ENCODE peak calls at places on chromosomes 5 and 9, in five cellular contexts. One of them, this sample, is unnamed.

GRCh38 chr9:4435197-4435596 is 55.1 kb upstream of the SLC1A1 start:
- DNase-seq in SK-N-SH: no peak
- DNase-seq in HCT116: no peak
- DNase-seq in H1: no peak
- DNase-seq in K562: no peak
- DNase-seq in this sample: no peak

GRCh38 chr9:130664191-130665028 is at the start of gene PRDM12:
- DNase-seq in HCT116: no peak
- DNase-seq in SK-N-SH: peak; percentile 58
- DNase-seq in H1: peak; percentile 77
- DNase-seq in K562: no peak
- DNase-seq in this sample: no peak

GRCh38 chr5:15285901-15286583 is 213.9 kb upstream of the FBXL7 start:
- DNase-seq in HCT116: no peak
- DNase-seq in H1: no peak
- DNase-seq in SK-N-SH: no peak
- DNase-seq in K562: no peak
- DNase-seq in this sample: no peak

GRCh38 chr5:143213231-143213850 is 190.1 kb downstream of the NR3C1 start:
- DNase-seq in SK-N-SH: no peak
- DNase-seq in H1: no peak
- DNase-seq in HCT116: no peak
- DNase-seq in K562: no peak
- DNase-seq in this sample: peak; percentile 25

GRCh38 chr5:173594061-173594460 is 22.4 kb downstream of the BOD1 start:
- DNase-seq in SK-N-SH: no peak
- DNase-seq in HCT116: no peak
- DNase-seq in H1: no peak
- DNase-seq in K562: no peak
- DNase-seq in this sample: no peak

GRCh38 chr9:14482856-14483255 is 168.9 kb upstream of the NFIB start:
- DNase-seq in H1: no peak
- DNase-seq in HCT116: no peak
- DNase-seq in K562: no peak
- DNase-seq in SK-N-SH: no peak
- DNase-seq in this sample: no peak

GRCh38 chr9:573551-574410 is 267.7 kb upstream of the DMRT1 start:
- DNase-seq in HCT116: no peak
- DNase-seq in K562: no peak
- DNase-seq in H1: no peak
- DNase-seq in SK-N-SH: no peak
- DNase-seq in this sample: no peak

GRCh38 chr5:172002310-172002709 is 4.1 kb downstream of the FBXW11 start:
- DNase-seq in HCT116: peak; percentile 28
- DNase-seq in SK-N-SH: peak; percentile 50
- DNase-seq in K562: peak; percentile 50
- DNase-seq in H1: no peak
- DNase-seq in this sample: no peak

GRCh38 chr9:130128251-130128650 is 44.0 kb upstream of the NCS1 start:
- DNase-seq in HCT116: no peak
- DNase-seq in H1: no peak
- DNase-seq in K562: no peak
- DNase-seq in SK-N-SH: no peak
- DNase-seq in this sample: no peak

GRCh38 chr5:16936150-16937022 is at the start of gene MYO10:
- DNase-seq in HCT116: no peak
- DNase-seq in SK-N-SH: peak; percentile 95
- DNase-seq in H1: peak; percentile 94
- DNase-seq in K562: peak; percentile 35
- DNase-seq in this sample: peak; percentile 88

GRCh38 chr9:5976668-5977397 is 38.6 kb downstream of the RANBP6 start:
- DNase-seq in HCT116: no peak
- DNase-seq in H1: no peak
- DNase-seq in SK-N-SH: no peak
- DNase-seq in K562: no peak
- DNase-seq in this sample: no peak

GRCh38 chr9:99606955-99607354 is 214.7 kb upstream of the NR4A3 start:
- DNase-seq in HCT116: no peak
- DNase-seq in K562: no peak
- DNase-seq in H1: no peak
- DNase-seq in SK-N-SH: peak; percentile 20
- DNase-seq in this sample: no peak

GRCh38 chr5:170333161-170333909 is 35.8 kb upstream of the LCP2 start:
- DNase-seq in H1: peak; percentile 67
- DNase-seq in K562: peak; percentile 47
- DNase-seq in SK-N-SH: no peak
- DNase-seq in HCT116: no peak
- DNase-seq in this sample: no peak

GRCh38 chr5:9440517-9440916 is 105.4 kb downstream of the SEMA5A start:
- DNase-seq in K562: no peak
- DNase-seq in HCT116: no peak
- DNase-seq in SK-N-SH: no peak
- DNase-seq in H1: no peak
- DNase-seq in this sample: no peak

GRCh38 chr5:6573651-6574101 is 59.2 kb downstream of the NSUN2 start:
- DNase-seq in SK-N-SH: peak; percentile 54
- DNase-seq in H1: no peak
- DNase-seq in K562: no peak
- DNase-seq in HCT116: no peak
- DNase-seq in this sample: no peak

GRCh38 chr5:146007270-146007669 is 70.9 kb downstream of the SH3RF2 start:
- DNase-seq in SK-N-SH: no peak
- DNase-seq in HCT116: peak; percentile 27
- DNase-seq in K562: peak; percentile 38
- DNase-seq in H1: no peak
- DNase-seq in this sample: peak; percentile 54

GRCh38 chr9:613771-614347 is 227.6 kb upstream of the DMRT1 start:
- DNase-seq in SK-N-SH: peak; percentile 15
- DNase-seq in K562: peak; percentile 38
- DNase-seq in H1: peak; percentile 64
- DNase-seq in HCT116: peak; percentile 13
- DNase-seq in this sample: peak; percentile 42

GRCh38 chr5:160959804-160960203 is 107.8 kb upstream of the ATP10B start:
- DNase-seq in K562: no peak
- DNase-seq in SK-N-SH: no peak
- DNase-seq in H1: no peak
- DNase-seq in HCT116: no peak
- DNase-seq in this sample: no peak

GRCh38 chr5:174755103-174755502 is 30.7 kb downstream of the MSX2 start:
- DNase-seq in SK-N-SH: no peak
- DNase-seq in H1: no peak
- DNase-seq in K562: no peak
- DNase-seq in HCT116: no peak
- DNase-seq in this sample: no peak

GRCh38 chr9:127754099-127754760 is 19.1 kb upstream of the TOR2A start:
- DNase-seq in SK-N-SH: peak; percentile 95
- DNase-seq in HCT116: no peak
- DNase-seq in H1: peak; percentile 90
- DNase-seq in K562: peak; percentile 53
- DNase-seq in this sample: no peak

GRCh38 chr5:91848453-91848852 is 465.3 kb upstream of the ARRDC3 start:
- DNase-seq in H1: no peak
- DNase-seq in SK-N-SH: no peak
- DNase-seq in K562: no peak
- DNase-seq in HCT116: peak; percentile 81
- DNase-seq in this sample: no peak

DNA sequence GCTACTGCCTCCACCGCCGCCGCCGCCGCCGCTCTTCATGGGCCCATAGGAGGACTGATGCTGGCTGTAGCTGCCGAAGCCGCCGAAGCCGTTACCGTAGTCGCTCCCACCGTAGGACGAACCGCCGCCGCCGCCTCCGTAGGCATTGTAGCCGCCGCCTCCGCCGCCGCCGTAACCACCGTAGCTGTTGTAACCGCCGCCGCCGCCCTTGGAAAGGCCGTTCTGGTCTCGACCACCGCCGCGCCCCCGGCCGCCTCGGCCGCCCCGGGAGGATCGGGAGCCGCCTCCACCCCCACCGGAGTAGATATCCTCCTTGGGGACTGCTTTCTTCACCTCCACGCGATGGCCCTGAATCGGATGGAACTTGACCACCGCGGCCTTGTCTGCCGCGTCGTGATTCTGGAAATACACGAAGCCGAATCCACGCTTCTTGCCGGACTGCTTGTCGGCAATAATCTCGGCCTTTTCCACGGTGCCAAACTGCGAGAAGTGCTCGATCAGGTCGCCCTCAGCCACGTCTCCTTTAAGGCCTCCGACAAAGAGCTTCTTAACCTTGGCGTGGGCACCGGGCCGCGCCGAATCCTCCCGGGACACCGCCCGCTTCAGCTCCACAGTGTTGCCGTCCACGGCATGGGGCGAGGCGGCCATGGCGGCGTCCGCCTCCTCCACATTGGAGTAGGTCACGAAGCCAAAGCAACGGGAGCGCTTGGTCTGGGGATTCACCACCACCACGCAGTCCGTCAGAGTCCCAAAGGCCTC is 757 bp downstream of the HNRNPA0 start:
- DNase-seq in HCT116: no peak
- DNase-seq in H1: no peak
- DNase-seq in SK-N-SH: peak; percentile 48
- DNase-seq in K562: no peak
- DNase-seq in this sample: no peak
- TF ChIP-seq JUND in HCT116: no peak
- TF ChIP-seq JUND in H1: no peak
- TF ChIP-seq JUND in SK-N-SH: no peak
- TF ChIP-seq JUND in K562: no peak
- TF ChIP-seq JUND in this sample: no peak

DNA sequence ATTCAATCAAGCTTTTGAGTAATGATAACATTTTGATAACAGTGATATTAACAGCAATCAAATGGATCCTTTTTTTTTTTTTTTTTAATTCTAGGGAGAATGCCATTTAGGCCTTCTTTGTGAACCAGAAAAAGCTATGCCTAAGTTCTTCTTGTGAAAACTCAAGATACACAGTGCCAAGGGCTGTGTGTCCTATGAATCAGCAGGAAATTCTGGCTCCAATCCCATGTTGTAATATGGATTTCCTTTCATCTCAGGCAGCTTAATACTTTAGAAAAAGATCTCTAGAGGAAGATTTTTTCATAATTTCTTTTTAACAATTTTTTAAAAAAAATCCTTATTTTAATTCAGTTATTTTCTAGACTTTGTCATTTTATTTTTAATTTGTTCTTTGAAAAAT is 96.1 kb downstream of the NUDT12 start:
- DNase-seq in SK-N-SH: no peak
- DNase-seq in H1: no peak
- DNase-seq in K562: no peak
- DNase-seq in HCT116: no peak
- DNase-seq in this sample: no peak
- TF ChIP-seq JUND in SK-N-SH: peak; percentile 24
- TF ChIP-seq JUND in H1: no peak
- TF ChIP-seq JUND in K562: no peak
- TF ChIP-seq JUND in HCT116: no peak
- TF ChIP-seq JUND in this sample: no peak

GRCh38 chr5:181207214-181207959 is 2.4 kb upstream of the TRIM7 start:
- DNase-seq in SK-N-SH: peak; percentile 63
- DNase-seq in HCT116: peak; percentile 86
- DNase-seq in K562: peak; percentile 94
- DNase-seq in H1: peak; percentile 97
- DNase-seq in this sample: peak; percentile 73
- TF ChIP-seq JUND in SK-N-SH: no peak
- TF ChIP-seq JUND in HCT116: no peak
- TF ChIP-seq JUND in K562: no peak
- TF ChIP-seq JUND in H1: no peak
- TF ChIP-seq JUND in this sample: no peak

GRCh38 chr5:138975098-138975847 is 100.1 kb upstream of the LRRTM2 start:
- DNase-seq in HCT116: no peak
- DNase-seq in K562: peak; percentile 73
- DNase-seq in H1: no peak
- DNase-seq in SK-N-SH: no peak
- DNase-seq in this sample: no peak
- TF ChIP-seq JUND in HCT116: no peak
- TF ChIP-seq JUND in K562: no peak
- TF ChIP-seq JUND in H1: no peak
- TF ChIP-seq JUND in SK-N-SH: no peak
- TF ChIP-seq JUND in this sample: no peak

GRCh38 chr5:107067391-107067790 is 603.3 kb downstream of the EFNA5 start:
- DNase-seq in K562: no peak
- DNase-seq in HCT116: no peak
- DNase-seq in H1: no peak
- DNase-seq in SK-N-SH: no peak
- DNase-seq in this sample: peak; percentile 3
- TF ChIP-seq JUND in K562: no peak
- TF ChIP-seq JUND in HCT116: no peak
- TF ChIP-seq JUND in H1: no peak
- TF ChIP-seq JUND in SK-N-SH: no peak
- TF ChIP-seq JUND in this sample: no peak